ENCODE peak calls at places on chromosomes 7 and 10, in ten cellular contexts. W, F, Q, X, O, H, P, M, S and Y are unnamed samples.

GRCh38 chr7:116499168-116500070 is at the start of gene CAV2:
- DNase-seq in W (peak; percentile 64), M (peak; percentile 83), X (peak; percentile 66), O (peak; percentile 87), Q (peak; percentile 96), F (peak; percentile 81), P (no peak), S (peak; percentile 90), H (peak; percentile 85), Y (no peak)

GRCh38 chr7:50978633-50979215 is 196.0 kb upstream of the GRB10 start:
- DNase-seq in X (no peak), H (peak; percentile 8), S (no peak), W (no peak), Q (no peak), M (no peak), P (no peak), O (no peak), F (no peak), Y (no peak)

GRCh38 chr7:94565247-94565894 is 55.8 kb downstream of the CASD1 start:
- DNase-seq in F (no peak), W (no peak), O (no peak), P (no peak), M (no peak), S (no peak), Q (no peak), H (no peak), X (no peak), Y (no peak)

GRCh38 chr7:95688931-95689453 is 83.4 kb upstream of the DYNC1I1 start:
- DNase-seq in O (no peak), F (no peak), X (no peak), H (peak; percentile 47), S (no peak), P (no peak), W (no peak), Q (peak; percentile 31), M (no peak), Y (no peak)

GRCh38 chr10:10725196-10725595 is 292.5 kb upstream of the CELF2 start:
- DNase-seq in X (no peak), H (no peak), O (no peak), F (no peak), P (no peak), W (no peak), Q (no peak), S (no peak), M (no peak), Y (no peak)

GRCh38 chr10:24858244-24858907 is 94.0 kb downstream of the PRTFDC1 start:
- DNase-seq in O (peak; percentile 10), X (no peak), S (no peak), F (no peak), Q (peak; percentile 66), P (no peak), H (peak; percentile 77), W (no peak), M (no peak), Y (no peak)

GRCh38 chr10:133276435-133277201 is at the start of gene ADAM8:
- DNase-seq in H (peak; percentile 59), P (peak; percentile 68), M (no peak), S (no peak), Q (no peak), X (peak; percentile 33), O (no peak), W (peak; percentile 72), F (no peak), Y (peak; percentile 70)

GRCh38 chr7:101880536-101881443 is 63.4 kb downstream of the CUX1 start:
- DNase-seq in S (no peak), O (no peak), P (no peak), F (no peak), Q (peak; percentile 86), H (peak; percentile 48), X (peak; percentile 57), M (no peak), W (no peak), Y (no peak)

DNA sequence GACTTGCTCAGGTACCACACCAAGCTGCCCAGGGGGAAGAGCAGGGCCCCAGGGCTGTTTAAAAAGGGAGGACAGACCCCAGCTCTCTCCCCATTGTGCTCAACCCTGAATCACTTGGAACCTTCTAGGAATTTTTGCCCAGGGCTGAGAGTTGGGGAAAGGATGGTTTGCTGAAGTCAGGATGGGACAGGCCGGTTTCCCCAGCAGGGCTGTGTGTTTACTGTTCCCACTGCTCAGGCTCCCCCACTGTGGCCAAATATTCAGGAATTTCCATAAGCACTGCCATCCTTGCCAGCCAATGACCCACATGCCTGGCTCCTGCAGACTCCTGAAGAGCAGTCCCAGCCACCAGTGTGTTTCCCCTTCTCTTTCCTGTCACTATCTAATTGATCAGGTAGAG is 120.7 kb downstream of the WDFY4 start:
- DNase-seq in Q (no peak), P (no peak), F (no peak), O (no peak), W (no peak), H (no peak), S (no peak), M (no peak), X (no peak), Y (no peak)
- H3K4me3 ChIP-seq in Q (no peak overlapping the region), P (no peak overlapping the region), F (no peak overlapping the region), O (no peak overlapping the region), W (no peak overlapping the region), H (no peak overlapping the region), S (no peak overlapping the region), M (no peak overlapping the region), X (no peak overlapping the region), Y (no peak overlapping the region)

DNA sequence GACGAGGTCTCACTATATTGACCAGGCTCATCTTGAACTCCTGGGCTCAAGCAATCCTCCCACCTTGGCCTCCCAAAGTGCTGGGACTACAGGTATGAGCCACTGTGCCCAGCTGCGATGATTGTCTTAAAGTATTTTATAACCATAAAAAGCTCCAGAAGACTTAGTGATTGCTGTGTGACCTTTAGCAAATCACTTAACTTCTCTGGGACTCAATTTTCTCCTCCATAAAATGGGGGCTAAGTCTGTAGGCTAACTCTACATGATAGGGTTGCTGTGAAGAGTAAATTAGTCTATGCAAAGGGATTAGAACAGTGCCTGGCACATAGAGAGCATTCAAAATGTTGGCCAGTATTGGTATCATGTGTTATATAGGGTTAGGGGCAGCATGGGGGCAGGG is 42.8 kb downstream of the PPIF start:
- DNase-seq in W (no peak), S (no peak), M (no peak), X (no peak), O (no peak), Q (no peak), P (no peak), F (no peak), H (no peak), Y (no peak)
- H3K27ac ChIP-seq in W (no peak overlapping the region), S (no peak overlapping the region), M (no peak overlapping the region), X (no peak overlapping the region), O (no peak overlapping the region), Q (no peak overlapping the region), P (no peak overlapping the region), F (no peak overlapping the region), H (no peak overlapping the region), Y (no peak overlapping the region)

GRCh38 chr7:1539346-1540321 is 9.1 kb downstream of the MAFK start:
- DNase-seq in M (peak; percentile 55), S (peak; percentile 72), F (peak; percentile 66), P (no peak), W (no peak), X (no peak), O (no peak), Q (no peak), H (peak; percentile 88), Y (no peak)
- H3K36me3 ChIP-seq in M (peaks cover 8% of the 10 kb centered on the region), S (peaks cover 35% of the 10 kb centered on the region), F (peaks cover 32% of the 10 kb centered on the region), P (peaks cover 37% of the 10 kb centered on the region), W (peaks cover 43% of the 10 kb centered on the region), X (peaks cover 17% of the 10 kb centered on the region), O (peaks cover 13% of the 10 kb centered on the region), Q (no peaks in the 10 kb centered on the region), H (no peaks in the 10 kb centered on the region), Y (no peaks in the 10 kb centered on the region)

DNA sequence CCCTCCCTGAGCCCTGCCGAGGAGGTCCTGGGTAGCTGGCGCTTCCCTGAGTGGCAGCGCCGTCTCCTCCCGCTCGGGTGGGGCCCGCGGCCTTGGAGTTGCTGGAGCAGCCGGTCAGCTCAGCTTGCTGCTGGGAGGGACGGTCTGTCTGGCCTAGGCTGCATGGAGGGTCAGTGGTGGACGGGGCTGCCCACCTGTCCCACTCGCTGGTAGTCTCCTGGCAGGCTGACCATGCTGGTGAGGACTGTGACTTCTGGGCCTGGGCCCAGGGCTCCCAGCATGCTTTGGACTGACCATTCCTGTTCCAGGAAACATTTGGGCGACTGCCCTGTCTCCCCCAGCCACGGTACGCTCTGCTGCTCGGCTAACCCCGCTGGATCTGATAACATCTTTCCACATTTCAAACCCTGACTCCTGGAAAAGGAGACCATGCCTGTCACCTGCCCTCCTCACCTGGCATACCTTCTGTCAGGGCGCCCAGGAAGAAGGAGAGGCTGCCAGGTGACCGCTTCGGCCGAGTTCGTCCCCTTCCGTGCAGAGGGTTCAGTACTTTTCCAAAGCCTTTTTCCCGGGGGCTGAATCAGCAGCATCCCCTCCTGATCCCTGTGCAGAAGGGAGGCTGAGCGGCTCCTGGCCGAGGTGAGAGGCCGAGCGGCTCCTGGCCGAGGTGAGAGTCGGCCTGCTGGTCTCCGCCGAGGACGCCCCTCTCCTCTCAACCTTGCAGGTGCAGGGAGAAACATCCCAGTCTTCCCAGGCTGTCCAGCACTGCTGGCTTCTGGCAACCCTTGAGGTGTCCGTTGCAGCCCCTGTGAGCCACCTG is 43.4 kb downstream of the FAM20C start:
- DNase-seq in Q (no peak), M (peak; percentile 78), P (no peak), W (no peak), O (peak; percentile 47), S (peak; percentile 84), X (peak; percentile 83), H (no peak), F (peak; percentile 87), Y (no peak)
- H3K4me3 ChIP-seq in Q (no peak overlapping the region), M (no peak overlapping the region), P (no peak overlapping the region), W (no peak overlapping the region), O (no peak overlapping the region), S (peak overlapping the region; percentile 43), X (no peak overlapping the region), H (no peak overlapping the region), F (no peak overlapping the region), Y (no peak overlapping the region)

GRCh38 chr10:72881291-72881690 is 12.2 kb upstream of the OIT3 start:
- DNase-seq in P (no peak), Q (no peak), S (no peak), M (no peak), F (no peak), O (no peak), H (no peak), W (no peak), X (no peak), Y (no peak)
- H3K27ac ChIP-seq in P (no peak overlapping the region), Q (no peak overlapping the region), S (no peak overlapping the region), M (no peak overlapping the region), F (no peak overlapping the region), O (no peak overlapping the region), H (no peak overlapping the region), W (no peak overlapping the region), X (no peak overlapping the region), Y (no peak overlapping the region)

DNA sequence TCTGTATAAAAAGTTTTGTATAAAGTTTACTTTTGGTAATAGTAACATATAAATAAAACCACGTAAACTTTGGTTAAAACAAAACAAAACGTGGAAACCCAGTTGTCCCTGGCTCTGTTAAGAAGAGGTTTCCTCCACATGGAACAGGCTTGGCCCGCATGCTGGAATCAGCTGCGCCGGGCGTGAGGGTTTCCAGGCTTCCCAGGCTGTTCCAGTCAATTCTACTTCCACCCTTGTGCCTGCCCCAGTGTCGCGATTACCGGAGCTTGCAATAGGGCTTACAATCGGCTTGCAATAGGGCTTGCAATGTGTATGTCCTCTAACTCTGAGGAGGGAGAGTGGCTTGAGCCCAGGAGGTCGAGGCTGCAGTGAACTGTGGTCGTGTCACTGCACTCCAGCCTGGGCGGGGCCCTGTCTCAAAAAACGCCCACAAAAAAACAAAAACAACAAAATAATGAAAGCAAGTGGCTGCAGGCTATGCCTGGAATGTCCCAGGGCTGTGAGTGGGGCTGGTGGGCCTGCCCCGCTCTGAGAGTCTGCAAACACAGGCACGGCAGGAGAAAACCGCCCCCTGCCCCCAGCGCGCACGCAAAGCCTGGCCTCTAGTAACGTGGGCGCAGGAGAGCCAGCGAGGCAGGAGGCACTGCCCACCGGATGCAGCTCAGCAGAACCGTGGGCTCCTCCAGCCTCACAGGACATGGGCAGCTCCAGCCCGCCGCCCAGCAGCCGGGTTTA is 16.3 kb downstream of the CYP2W1 start:
- DNase-seq in M (no peak), X (no peak), P (no peak), S (no peak), O (no peak), Q (no peak), F (no peak), H (no peak), W (no peak), Y (no peak)
- H3K36me3 ChIP-seq in M (no peaks in the 10 kb centered on the region), X (no peaks in the 10 kb centered on the region), P (no peaks in the 10 kb centered on the region), S (no peaks in the 10 kb centered on the region), O (no peaks in the 10 kb centered on the region), Q (peaks cover 2% of the 10 kb centered on the region), F (no peaks in the 10 kb centered on the region), H (no peaks in the 10 kb centered on the region), W (peaks cover 49% of the 10 kb centered on the region), Y (no peaks in the 10 kb centered on the region)